ENCODE peak calls at places on chromosomes 5 and 9, in five cellular contexts. One of them, this sample, is unnamed.

GRCh38 chr9:87812375-87813118 is 70.1 kb upstream of the SPATA31E1 start:
- DNase-seq in natural killer cell: no peak
- DNase-seq in fibroblast of lung: peak; percentile 85
- DNase-seq in mammary epithelial cell: peak; percentile 62
- DNase-seq in tibial artery: no peak
- DNase-seq in this sample: no peak

GRCh38 chr9:85858351-85858750 is 82.6 kb upstream of the NAA35 start:
- DNase-seq in fibroblast of lung: no peak
- DNase-seq in tibial artery: no peak
- DNase-seq in natural killer cell: no peak
- DNase-seq in mammary epithelial cell: peak; percentile 48
- DNase-seq in this sample: no peak

GRCh38 chr9:113548221-113549041 is 84.9 kb downstream of the RGS3 start:
- DNase-seq in tibial artery: peak; percentile 89
- DNase-seq in mammary epithelial cell: peak; percentile 51
- DNase-seq in natural killer cell: no peak
- DNase-seq in fibroblast of lung: peak; percentile 88
- DNase-seq in this sample: no peak

GRCh38 chr5:140608730-140609520 is 24.1 kb downstream of the CD14 start:
- DNase-seq in tibial artery: no peak
- DNase-seq in natural killer cell: no peak
- DNase-seq in mammary epithelial cell: peak; percentile 51
- DNase-seq in fibroblast of lung: no peak
- DNase-seq in this sample: no peak

GRCh38 chr9:15308511-15308910 is 1.5 kb upstream of the TTC39B start:
- DNase-seq in mammary epithelial cell: peak; percentile 82
- DNase-seq in fibroblast of lung: peak; percentile 68
- DNase-seq in natural killer cell: no peak
- DNase-seq in tibial artery: no peak
- DNase-seq in this sample: no peak

GRCh38 chr5:133322743-133323142 is 270.9 kb downstream of the HSPA4 start:
- DNase-seq in fibroblast of lung: no peak
- DNase-seq in natural killer cell: no peak
- DNase-seq in mammary epithelial cell: no peak
- DNase-seq in tibial artery: no peak
- DNase-seq in this sample: no peak

GRCh38 chr5:172731286-172732073 is 39.5 kb downstream of the DUSP1 start:
- DNase-seq in tibial artery: no peak
- DNase-seq in natural killer cell: no peak
- DNase-seq in mammary epithelial cell: peak; percentile 85
- DNase-seq in fibroblast of lung: peak; percentile 32
- DNase-seq in this sample: no peak

GRCh38 chr5:61162832-61163567 is 732 bp upstream of the SMIM15 start:
- DNase-seq in tibial artery: no peak
- DNase-seq in mammary epithelial cell: peak; percentile 57
- DNase-seq in fibroblast of lung: peak; percentile 33
- DNase-seq in natural killer cell: no peak
- DNase-seq in this sample: peak; percentile 23

GRCh38 chr5:145983461-145983860 is 47.1 kb downstream of the SH3RF2 start:
- DNase-seq in fibroblast of lung: no peak
- DNase-seq in mammary epithelial cell: no peak
- DNase-seq in natural killer cell: no peak
- DNase-seq in tibial artery: no peak
- DNase-seq in this sample: no peak

GRCh38 chr5:60883229-60883628 is 39.2 kb upstream of the ELOVL7 start:
- DNase-seq in fibroblast of lung: no peak
- DNase-seq in tibial artery: no peak
- DNase-seq in natural killer cell: no peak
- DNase-seq in mammary epithelial cell: peak; percentile 5
- DNase-seq in this sample: no peak

GRCh38 chr5:34698754-34699153 is 42.6 kb downstream of the RAI14 start:
- DNase-seq in mammary epithelial cell: no peak
- DNase-seq in natural killer cell: no peak
- DNase-seq in tibial artery: no peak
- DNase-seq in fibroblast of lung: no peak
- DNase-seq in this sample: no peak

GRCh38 chr9:114107286-114108001 is 8.4 kb upstream of the KIF12 start:
- DNase-seq in mammary epithelial cell: no peak
- DNase-seq in natural killer cell: no peak
- DNase-seq in tibial artery: no peak
- DNase-seq in fibroblast of lung: no peak
- DNase-seq in this sample: no peak

GRCh38 chr5:9540791-9541190 is 5.1 kb downstream of the SEMA5A start:
- DNase-seq in mammary epithelial cell: no peak
- DNase-seq in tibial artery: no peak
- DNase-seq in fibroblast of lung: peak; percentile 66
- DNase-seq in natural killer cell: no peak
- DNase-seq in this sample: no peak

GRCh38 chr5:93583799-93584530 is 943 bp downstream of the NR2F1 start:
- DNase-seq in fibroblast of lung: peak; percentile 63
- DNase-seq in mammary epithelial cell: peak; percentile 56
- DNase-seq in tibial artery: no peak
- DNase-seq in natural killer cell: no peak
- DNase-seq in this sample: no peak

GRCh38 chr9:137436761-137437600 is 4.2 kb downstream of the ENTPD8 start:
- DNase-seq in natural killer cell: no peak
- DNase-seq in fibroblast of lung: no peak
- DNase-seq in mammary epithelial cell: no peak
- DNase-seq in tibial artery: no peak
- DNase-seq in this sample: no peak

GRCh38 chr9:128818839-128819715 is 777 bp downstream of the ENDOG start:
- DNase-seq in mammary epithelial cell: peak; percentile 27
- DNase-seq in natural killer cell: peak; percentile 42
- DNase-seq in fibroblast of lung: no peak
- DNase-seq in tibial artery: no peak
- DNase-seq in this sample: no peak

GRCh38 chr9:130331573-130331972 is 66.0 kb downstream of the HMCN2 start:
- DNase-seq in tibial artery: peak; percentile 86
- DNase-seq in natural killer cell: no peak
- DNase-seq in fibroblast of lung: peak; percentile 78
- DNase-seq in mammary epithelial cell: peak; percentile 28
- DNase-seq in this sample: no peak

GRCh38 chr5:420632-421286 is 22.2 kb upstream of the EXOC3 start:
- DNase-seq in tibial artery: peak; percentile 35
- DNase-seq in natural killer cell: no peak
- DNase-seq in mammary epithelial cell: no peak
- DNase-seq in fibroblast of lung: no peak
- DNase-seq in this sample: no peak

GRCh38 chr5:149283611-149284480 is 12.2 kb downstream of the AFAP1L1 start:
- DNase-seq in natural killer cell: no peak
- DNase-seq in mammary epithelial cell: no peak
- DNase-seq in tibial artery: no peak
- DNase-seq in fibroblast of lung: no peak
- DNase-seq in this sample: no peak

GRCh38 chr5:135253601-135254165 is 145.3 kb downstream of the MACROH2A1 start:
- DNase-seq in tibial artery: no peak
- DNase-seq in fibroblast of lung: peak; percentile 57
- DNase-seq in natural killer cell: no peak
- DNase-seq in mammary epithelial cell: no peak
- DNase-seq in this sample: no peak

GRCh38 chr5:14109041-14109747 is 33.9 kb upstream of the TRIO start:
- DNase-seq in tibial artery: no peak
- DNase-seq in fibroblast of lung: peak; percentile 68
- DNase-seq in natural killer cell: no peak
- DNase-seq in mammary epithelial cell: peak; percentile 85
- DNase-seq in this sample: no peak

GRCh38 chr5:34464820-34465219 is 191.3 kb upstream of the RAI14 start:
- DNase-seq in fibroblast of lung: no peak
- DNase-seq in natural killer cell: no peak
- DNase-seq in tibial artery: no peak
- DNase-seq in mammary epithelial cell: no peak
- DNase-seq in this sample: no peak

GRCh38 chr5:169801324-169801777 is 164.3 kb downstream of the DOCK2 start:
- DNase-seq in mammary epithelial cell: peak; percentile 40
- DNase-seq in tibial artery: no peak
- DNase-seq in fibroblast of lung: peak; percentile 80
- DNase-seq in natural killer cell: no peak
- DNase-seq in this sample: no peak

GRCh38 chr9:132074736-132075135 is 4.9 kb downstream of the MED27 start:
- DNase-seq in natural killer cell: no peak
- DNase-seq in fibroblast of lung: peak; percentile 87
- DNase-seq in mammary epithelial cell: peak; percentile 43
- DNase-seq in tibial artery: no peak
- DNase-seq in this sample: no peak

GRCh38 chr5:175094461-175094860 is 349.5 kb downstream of the DRD1 start:
- DNase-seq in mammary epithelial cell: no peak
- DNase-seq in natural killer cell: no peak
- DNase-seq in fibroblast of lung: no peak
- DNase-seq in tibial artery: no peak
- DNase-seq in this sample: no peak

GRCh38 chr5:175103746-175104145 is 340.2 kb downstream of the DRD1 start:
- DNase-seq in tibial artery: no peak
- DNase-seq in natural killer cell: no peak
- DNase-seq in mammary epithelial cell: no peak
- DNase-seq in fibroblast of lung: no peak
- DNase-seq in this sample: no peak

GRCh38 chr5:175096469-175097185 is 347.4 kb downstream of the DRD1 start:
- DNase-seq in mammary epithelial cell: no peak
- DNase-seq in natural killer cell: no peak
- DNase-seq in tibial artery: no peak
- DNase-seq in fibroblast of lung: peak; percentile 3
- DNase-seq in this sample: no peak

GRCh38 chr5:175102717-175103116 is 341.3 kb downstream of the DRD1 start:
- DNase-seq in natural killer cell: no peak
- DNase-seq in fibroblast of lung: no peak
- DNase-seq in mammary epithelial cell: no peak
- DNase-seq in tibial artery: no peak
- DNase-seq in this sample: no peak

GRCh38 chr5:175098301-175098700 is 345.7 kb downstream of the DRD1 start:
- DNase-seq in mammary epithelial cell: no peak
- DNase-seq in fibroblast of lung: no peak
- DNase-seq in tibial artery: no peak
- DNase-seq in natural killer cell: no peak
- DNase-seq in this sample: no peak
- TF ChIP-seq CTCF in mammary epithelial cell: no peak
- TF ChIP-seq CTCF in fibroblast of lung: no peak
- TF ChIP-seq CTCF in tibial artery: no peak
- TF ChIP-seq CTCF in natural killer cell: no peak
- TF ChIP-seq CTCF in this sample: no peak

GRCh38 chr9:126487856-126488255 is 125.9 kb upstream of the LMX1B start:
- DNase-seq in mammary epithelial cell: no peak
- DNase-seq in tibial artery: no peak
- DNase-seq in fibroblast of lung: no peak
- DNase-seq in natural killer cell: no peak
- DNase-seq in this sample: no peak

GRCh38 chr9:126491256-126491879 is 122.4 kb upstream of the LMX1B start:
- DNase-seq in natural killer cell: no peak
- DNase-seq in fibroblast of lung: peak; percentile 46
- DNase-seq in mammary epithelial cell: peak; percentile 45
- DNase-seq in tibial artery: no peak
- DNase-seq in this sample: no peak

GRCh38 chr9:126489604-126490593 is 123.8 kb upstream of the LMX1B start:
- DNase-seq in fibroblast of lung: no peak
- DNase-seq in tibial artery: no peak
- DNase-seq in natural killer cell: no peak
- DNase-seq in mammary epithelial cell: no peak
- DNase-seq in this sample: no peak

GRCh38 chr9:126488310-126488709 is 125.4 kb upstream of the LMX1B start:
- DNase-seq in natural killer cell: no peak
- DNase-seq in tibial artery: no peak
- DNase-seq in mammary epithelial cell: no peak
- DNase-seq in fibroblast of lung: no peak
- DNase-seq in this sample: no peak

DNA sequence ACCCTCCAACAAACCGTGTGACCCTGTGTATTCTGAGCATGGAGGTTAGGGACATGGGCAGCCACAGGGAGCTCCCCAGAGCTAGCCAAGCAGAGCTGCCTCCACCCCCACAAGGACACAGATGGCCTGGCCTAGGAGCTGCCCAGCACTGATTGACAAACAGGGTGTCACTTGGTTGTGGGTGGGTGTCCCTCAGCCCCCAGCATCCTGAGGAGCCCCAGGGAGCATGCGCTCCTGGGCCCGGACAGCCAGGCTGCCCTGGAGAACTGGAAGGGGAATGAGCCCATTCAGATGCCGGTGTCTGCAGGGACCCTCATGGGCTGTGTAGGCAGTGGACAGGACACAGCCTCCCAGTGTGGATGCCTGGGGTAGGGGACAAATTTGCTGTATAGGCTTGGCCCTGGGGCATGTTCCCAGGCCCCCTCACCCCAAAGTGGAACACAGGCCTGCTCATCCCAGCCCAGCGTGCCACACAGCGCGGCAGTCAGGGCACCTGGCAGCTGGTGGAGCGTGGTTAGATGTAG is 124.8 kb upstream of the LMX1B start:
- DNase-seq in tibial artery: no peak
- DNase-seq in fibroblast of lung: no peak
- DNase-seq in natural killer cell: no peak
- DNase-seq in mammary epithelial cell: no peak
- DNase-seq in this sample: no peak
- TF ChIP-seq CTCF in tibial artery: no peak
- TF ChIP-seq CTCF in fibroblast of lung: no peak
- TF ChIP-seq CTCF in natural killer cell: no peak
- TF ChIP-seq CTCF in mammary epithelial cell: no peak
- TF ChIP-seq CTCF in this sample: no peak

GRCh38 chr5:158056426-158056825 is 197.5 kb upstream of the CLINT1 start:
- DNase-seq in tibial artery: no peak
- DNase-seq in fibroblast of lung: peak; percentile 47
- DNase-seq in mammary epithelial cell: peak; percentile 36
- DNase-seq in natural killer cell: no peak
- DNase-seq in this sample: no peak

GRCh38 chr5:158061451-158061850 is 202.5 kb upstream of the CLINT1 start:
- DNase-seq in mammary epithelial cell: no peak
- DNase-seq in fibroblast of lung: no peak
- DNase-seq in natural killer cell: no peak
- DNase-seq in tibial artery: no peak
- DNase-seq in this sample: no peak

GRCh38 chr5:158054388-158055092 is 195.6 kb upstream of the CLINT1 start:
- DNase-seq in fibroblast of lung: peak; percentile 88
- DNase-seq in natural killer cell: no peak
- DNase-seq in tibial artery: no peak
- DNase-seq in mammary epithelial cell: no peak
- DNase-seq in this sample: no peak

GRCh38 chr5:158060216-158060615 is 201.3 kb upstream of the CLINT1 start:
- DNase-seq in tibial artery: no peak
- DNase-seq in natural killer cell: no peak
- DNase-seq in mammary epithelial cell: peak; percentile 43
- DNase-seq in fibroblast of lung: no peak
- DNase-seq in this sample: no peak

GRCh38 chr5:158058208-158058607 is 199.3 kb upstream of the CLINT1 start:
- DNase-seq in tibial artery: no peak
- DNase-seq in natural killer cell: no peak
- DNase-seq in mammary epithelial cell: peak; percentile 53
- DNase-seq in fibroblast of lung: no peak
- DNase-seq in this sample: no peak
- TF ChIP-seq CTCF in tibial artery: no peak
- TF ChIP-seq CTCF in natural killer cell: no peak
- TF ChIP-seq CTCF in mammary epithelial cell: no peak
- TF ChIP-seq CTCF in fibroblast of lung: no peak
- TF ChIP-seq CTCF in this sample: no peak

GRCh38 chr9:95834281-95834907 is 41.1 kb upstream of the ERCC6L2 start:
- DNase-seq in mammary epithelial cell: no peak
- DNase-seq in fibroblast of lung: peak; percentile 84
- DNase-seq in natural killer cell: no peak
- DNase-seq in tibial artery: no peak
- DNase-seq in this sample: no peak
- TF ChIP-seq CTCF in mammary epithelial cell: no peak
- TF ChIP-seq CTCF in fibroblast of lung: no peak
- TF ChIP-seq CTCF in natural killer cell: no peak
- TF ChIP-seq CTCF in tibial artery: no peak
- TF ChIP-seq CTCF in this sample: no peak